ENCODE peak calls at places on chromosome X, in four cellular contexts. One of them, this sample, is unnamed.

GRCh38 chrX:153688071-153688470 is 345 bp downstream of the SLC6A8 start:
- DNase-seq in CD4-positive, CD25-positive, alpha-beta regulatory T cell: no peak
- DNase-seq in caudate nucleus: no peak
- DNase-seq in RKO: no peak
- DNase-seq in this sample: no peak

GRCh38 chrX:3271485-3272186 is 74.8 kb downstream of the MXRA5 start:
- DNase-seq in CD4-positive, CD25-positive, alpha-beta regulatory T cell: no peak
- DNase-seq in caudate nucleus: no peak
- DNase-seq in RKO: peak; percentile 73
- DNase-seq in this sample: no peak

GRCh38 chrX:131609480-131609879 is 65.6 kb downstream of the OR13H1 start:
- DNase-seq in caudate nucleus: no peak
- DNase-seq in RKO: no peak
- DNase-seq in CD4-positive, CD25-positive, alpha-beta regulatory T cell: no peak
- DNase-seq in this sample: no peak

GRCh38 chrX:46582964-46583363 is 9.4 kb downstream of the CHST7 start:
- DNase-seq in CD4-positive, CD25-positive, alpha-beta regulatory T cell: no peak
- DNase-seq in caudate nucleus: no peak
- DNase-seq in RKO: no peak
- DNase-seq in this sample: no peak

GRCh38 chrX:9609987-9610386 is 145.1 kb downstream of the TBL1X start:
- DNase-seq in CD4-positive, CD25-positive, alpha-beta regulatory T cell: no peak
- DNase-seq in caudate nucleus: no peak
- DNase-seq in RKO: no peak
- DNase-seq in this sample: no peak

GRCh38 chrX:10756365-10756915 is 136.1 kb upstream of the MID1 start:
- DNase-seq in RKO: peak; percentile 39
- DNase-seq in CD4-positive, CD25-positive, alpha-beta regulatory T cell: no peak
- DNase-seq in caudate nucleus: no peak
- DNase-seq in this sample: no peak

GRCh38 chrX:150032742-150033141 is 94.5 kb upstream of the EOLA2 start:
- DNase-seq in RKO: no peak
- DNase-seq in CD4-positive, CD25-positive, alpha-beta regulatory T cell: no peak
- DNase-seq in caudate nucleus: no peak
- DNase-seq in this sample: no peak

GRCh38 chrX:64894454-64895038 is 81.7 kb downstream of the ZC4H2 start:
- DNase-seq in RKO: peak; percentile 14
- DNase-seq in caudate nucleus: no peak
- DNase-seq in CD4-positive, CD25-positive, alpha-beta regulatory T cell: peak; percentile 51
- DNase-seq in this sample: peak; percentile 11

GRCh38 chrX:47646636-47647035 is 3.7 kb downstream of the ELK1 start:
- DNase-seq in RKO: no peak
- DNase-seq in CD4-positive, CD25-positive, alpha-beta regulatory T cell: no peak
- DNase-seq in caudate nucleus: no peak
- DNase-seq in this sample: no peak

GRCh38 chrX:8815460-8816065 is 14.4 kb upstream of the FAM9A start:
- DNase-seq in CD4-positive, CD25-positive, alpha-beta regulatory T cell: peak; percentile 49
- DNase-seq in RKO: peak; percentile 51
- DNase-seq in caudate nucleus: no peak
- DNase-seq in this sample: peak; percentile 28

GRCh38 chrX:155216940-155217450 is 735 bp downstream of the VBP1 start:
- DNase-seq in CD4-positive, CD25-positive, alpha-beta regulatory T cell: no peak
- DNase-seq in RKO: peak; percentile 37
- DNase-seq in caudate nucleus: no peak
- DNase-seq in this sample: no peak

GRCh38 chrX:48703642-48704481 is 7.3 kb downstream of the SUV39H1 start:
- DNase-seq in caudate nucleus: no peak
- DNase-seq in CD4-positive, CD25-positive, alpha-beta regulatory T cell: no peak
- DNase-seq in RKO: no peak
- DNase-seq in this sample: no peak

GRCh38 chrX:150049647-150050046 is 111.4 kb upstream of the EOLA2 start:
- DNase-seq in RKO: no peak
- DNase-seq in CD4-positive, CD25-positive, alpha-beta regulatory T cell: no peak
- DNase-seq in caudate nucleus: no peak
- DNase-seq in this sample: no peak

GRCh38 chrX:118355225-118355920 is 9.5 kb downstream of the WDR44 start:
- DNase-seq in caudate nucleus: no peak
- DNase-seq in CD4-positive, CD25-positive, alpha-beta regulatory T cell: no peak
- DNase-seq in RKO: no peak
- DNase-seq in this sample: no peak

GRCh38 chrX:150902434-150903109 is 4.1 kb upstream of the CD99L2 start:
- DNase-seq in CD4-positive, CD25-positive, alpha-beta regulatory T cell: no peak
- DNase-seq in caudate nucleus: no peak
- DNase-seq in RKO: no peak
- DNase-seq in this sample: no peak